ENCODE peak calls at places on chromosome 4, in five cellular contexts. S is H1, K is HepG2, D is SK-N-SH, G is GM12878. R is an unnamed sample.

GRCh38 chr4:126738527-126738923 is 894.2 kb upstream of the INTU start:
- DNase-seq in S (no peak), K (no peak), D (no peak), G (no peak), R (no peak)

GRCh38 chr4:148062301-148062950 is 330.5 kb downstream of the ARHGAP10 start:
- DNase-seq in S (no peak), K (no peak), D (no peak), G (no peak), R (no peak)

GRCh38 chr4:54677416-54677815 is 19.7 kb downstream of the KIT start:
- DNase-seq in S (no peak), K (no peak), D (no peak), G (no peak), R (no peak)

GRCh38 chr4:75494563-75494962 is 19.6 kb downstream of the RCHY1 start:
- DNase-seq in S (no peak), K (no peak), D (no peak), G (no peak), R (no peak)

GRCh38 chr4:74366367-74366891 is 1.5 kb downstream of the EREG start:
- DNase-seq in S (no peak), K (no peak), D (no peak), G (no peak), R (no peak)

GRCh38 chr4:972651-973424 is 531 bp downstream of the DGKQ start:
- DNase-seq in S (no peak), K (no peak), D (peak), G (no peak), R (peak)

GRCh38 chr4:70737006-70737405 is 15.2 kb downstream of the RUFY3 start:
- DNase-seq in S (no peak), K (no peak), D (no peak), G (no peak), R (no peak)

GRCh38 chr4:65719635-65720034 is 49.3 kb upstream of the EPHA5 start:
- DNase-seq in S (no peak), K (no peak), D (no peak), G (no peak), R (no peak)

GRCh38 chr4:10089346-10089745 is 27.3 kb downstream of the WDR1 start:
- DNase-seq in S (peak), K (peak), D (no peak), G (no peak), R (no peak)

GRCh38 chr4:86443495-86443894 is 83.6 kb upstream of the MAPK10 start:
- DNase-seq in S (no peak), K (no peak), D (no peak), G (no peak), R (no peak)

GRCh38 chr4:100428051-100428450 is 89.8 kb downstream of the EMCN start:
- DNase-seq in S (no peak), K (no peak), D (no peak), G (no peak), R (no peak)

GRCh38 chr4:97987019-97987648 is 156.1 kb downstream of the STPG2 start:
- DNase-seq in S (no peak), K (peak), D (peak), G (no peak), R (no peak)

GRCh38 chr4:2301221-2301642 is 39.3 kb upstream of the MXD4 start:
- DNase-seq in S (no peak), K (no peak), D (no peak), G (no peak), R (no peak)

GRCh38 chr4:7650606-7651400 is 216.1 kb upstream of the PSAPL1 start:
- DNase-seq in S (no peak), K (no peak), D (no peak), G (no peak), R (no peak)

GRCh38 chr4:156575430-156576073 is 396.0 kb downstream of the PDGFC start:
- DNase-seq in S (no peak), K (no peak), D (no peak), G (no peak), R (no peak)

GRCh38 chr4:13881880-13882279 is 254.4 kb upstream of the BOD1L1 start:
- DNase-seq in S (no peak), K (no peak), D (no peak), G (no peak), R (no peak)

GRCh38 chr4:183504930-183505555 is at the start of gene ING2:
- DNase-seq in S (no peak), K (peak), D (peak), G (no peak), R (peak)

GRCh38 chr4:27568952-27569319 is 708.3 kb downstream of the STIM2 start:
- DNase-seq in S (no peak), K (no peak), D (no peak), G (no peak), R (no peak)

GRCh38 chr4:112857461-112857860 is 192.0 kb upstream of the ANK2 start:
- DNase-seq in S (no peak), K (no peak), D (no peak), G (no peak), R (no peak)

GRCh38 chr4:39490322-39490721 is 31.5 kb downstream of the LIAS start:
- DNase-seq in S (no peak), K (no peak), D (no peak), G (no peak), R (no peak)

GRCh38 chr4:86367577-86367976 is 7.7 kb upstream of the MAPK10 start:
- DNase-seq in S (no peak), K (no peak), D (no peak), G (no peak), R (no peak)

GRCh38 chr4:3689576-3690551 is 76.3 kb upstream of the ADRA2C start:
- DNase-seq in S (no peak), K (no peak), D (no peak), G (no peak), R (no peak)

GRCh38 chr4:73870778-73871177 is 1.6 kb downstream of the CXCL1 start:
- DNase-seq in S (no peak), K (no peak), D (no peak), G (no peak), R (no peak)

GRCh38 chr4:48939785-48940184 is 33.2 kb upstream of the OCIAD2 start:
- DNase-seq in S (no peak), K (no peak), D (no peak), G (no peak), R (no peak)

GRCh38 chr4:72112514-72113156 is 80.8 kb downstream of the NPFFR2 start:
- DNase-seq in S (no peak), K (peak), D (no peak), G (peak), R (no peak)

GRCh38 chr4:159160242-159160641 is 57.4 kb downstream of the RAPGEF2 start:
- DNase-seq in S (no peak), K (no peak), D (peak), G (no peak), R (no peak)

GRCh38 chr4:183098080-183098722 is 856 bp upstream of the WWC2 start:
- DNase-seq in S (no peak), K (peak), D (peak), G (no peak), R (peak)

GRCh38 chr4:124044867-124045266 is 648.3 kb downstream of the SPRY1 start:
- DNase-seq in S (no peak), K (peak), D (no peak), G (no peak), R (no peak)

GRCh38 chr4:128310266-128310697 is 22.7 kb upstream of the PGRMC2 start:
- DNase-seq in S (no peak), K (peak), D (peak), G (no peak), R (no peak)

GRCh38 chr4:168028970-168029610 is 63.2 kb upstream of the ANXA10 start:
- DNase-seq in S (no peak), K (no peak), D (no peak), G (no peak), R (no peak)

GRCh38 chr4:114296126-114296525 is 302.5 kb upstream of the UGT8 start:
- DNase-seq in S (no peak), K (no peak), D (no peak), G (no peak), R (no peak)

GRCh38 chr4:6910340-6910959 is 824 bp downstream of the TBC1D14 start:
- DNase-seq in S (no peak), K (no peak), D (peak), G (no peak), R (no peak)

GRCh38 chr4:127138586-127138985 is 494.2 kb upstream of the INTU start:
- DNase-seq in S (no peak), K (no peak), D (no peak), G (no peak), R (no peak)

GRCh38 chr4:153362184-153362583 is 17.7 kb downstream of the MND1 start:
- DNase-seq in S (no peak), K (no peak), D (peak), G (no peak), R (no peak)

DNA sequence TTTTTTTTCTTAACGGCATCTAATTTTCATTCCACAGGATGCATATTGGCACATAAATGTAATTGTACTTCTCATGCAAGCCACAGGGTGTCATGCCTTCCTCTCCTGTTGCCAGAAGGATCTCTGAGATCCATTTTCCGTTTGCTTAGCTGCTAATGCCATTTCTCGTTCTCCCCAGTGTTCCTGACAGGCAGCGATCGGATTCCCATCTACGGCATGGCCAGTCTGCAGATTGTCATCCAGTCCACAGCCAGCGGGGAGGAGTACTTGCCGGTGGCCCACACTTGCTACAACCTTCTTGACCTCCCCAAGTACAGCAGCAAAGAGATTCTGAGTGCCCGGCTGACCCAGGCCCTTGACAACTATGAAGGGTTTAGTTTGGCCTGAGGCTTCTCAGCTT is 8.9 kb upstream of the NAP1L5 start:
- DNase-seq in S (no peak), K (peak), D (peak), G (no peak), R (no peak)
- TF ChIP-seq TAF1 in S (no peak), K (no peak), D (no peak), G (no peak), R (no peak)

GRCh38 chr4:141352775-141353544 is 132.3 kb downstream of the ZNF330 start:
- DNase-seq in S (no peak), K (no peak), D (no peak), G (no peak), R (no peak)
- TF ChIP-seq POLR2AphosphoS5 in S (no peak), K (no peak), D (no peak), G (no peak), R (no peak)

GRCh38 chr4:166980419-166980818 is 253.9 kb downstream of the SPOCK3 start:
- DNase-seq in S (no peak), K (no peak), D (no peak), G (no peak), R (no peak)

DNA sequence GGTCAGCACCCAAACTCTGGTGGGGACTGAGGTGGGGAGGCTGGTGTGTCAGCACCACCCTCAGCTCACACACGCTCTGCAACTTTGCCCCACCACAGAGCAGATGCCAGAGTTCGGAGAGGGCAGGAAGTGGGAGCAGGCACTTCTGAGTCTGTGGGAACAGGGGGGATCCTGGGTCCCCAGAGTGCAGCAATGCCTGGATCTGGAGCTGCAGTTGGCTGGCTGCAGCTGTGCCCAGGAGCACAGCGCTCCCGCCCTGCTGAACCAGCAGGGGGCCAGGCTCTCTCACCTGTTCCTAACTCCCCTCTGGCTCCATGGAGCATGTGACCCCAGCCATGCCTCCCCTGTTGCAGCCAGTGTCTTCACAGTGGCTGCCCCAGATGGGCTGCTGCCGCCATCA is 252.4 kb downstream of the SPOCK3 start:
- DNase-seq in S (no peak), K (no peak), D (peak), G (no peak), R (no peak)
- TF ChIP-seq TAF1 in S (no peak), K (no peak), D (no peak), G (no peak), R (no peak)

DNA sequence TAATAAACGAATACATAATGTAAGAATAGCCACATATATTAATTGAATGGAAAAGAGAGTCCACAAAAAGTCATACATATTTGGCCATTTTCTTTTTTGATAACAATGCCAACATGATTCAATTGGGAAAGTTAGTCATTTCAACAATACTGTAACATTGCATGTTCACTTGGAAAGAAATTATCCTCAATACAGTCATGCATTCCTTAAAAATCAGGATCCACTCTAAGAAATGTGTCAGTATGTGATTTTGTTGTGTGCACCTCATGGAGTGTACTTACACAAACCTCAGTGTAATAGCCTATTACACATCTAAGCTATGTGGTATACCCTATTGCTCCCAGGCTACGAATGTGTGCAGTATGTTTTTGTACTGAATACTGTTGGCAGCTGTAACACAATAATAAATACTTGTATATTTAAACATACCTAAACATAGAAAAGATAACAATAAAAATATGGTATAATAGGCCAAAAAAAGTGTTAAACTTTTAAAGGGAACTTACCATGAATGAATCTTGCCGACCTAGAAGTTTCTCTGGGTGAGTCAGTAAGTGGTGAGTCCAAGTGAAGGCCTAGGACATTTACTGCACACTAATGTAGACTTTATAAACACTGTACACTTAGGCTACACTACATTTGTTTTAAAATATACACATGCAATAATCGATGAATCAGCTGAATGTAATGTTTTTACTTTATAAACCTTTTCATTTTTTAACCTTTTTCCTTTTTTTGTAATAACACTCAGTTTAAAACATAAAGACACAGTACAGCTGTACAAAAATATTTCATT is 806.8 kb downstream of the PCDH18 start:
- DNase-seq in S (no peak), K (no peak), D (no peak), G (no peak), R (no peak)
- TF ChIP-seq POLR2AphosphoS5 in S (no peak), K (no peak), D (no peak), G (no peak), R (no peak)

R was measured in GM12892.